ENCODE peak calls at places on chromosome 20, in four cellular contexts. Y is CD8-positive, alpha-beta T cell; J is adrenal gland; T is stomach. M is an unnamed sample. For H3K4me1, the result is how much of the 10 kb centered on the place peaks cover.

GRCh38 chr20:62536731-62537401 is 61.1 kb upstream of the GATA5 start:
- DNase-seq in Y (no peak), J (no peak), T (no peak), M (no peak)

GRCh38 chr20:39909447-39909846 is 779.6 kb downstream of the MAFB start:
- DNase-seq in Y (no peak), J (peak), T (no peak), M (peak)

GRCh38 chr20:51497542-51498467 is 44.7 kb downstream of the NFATC2 start:
- DNase-seq in J (peak), Y (peak), T (no peak), M (peak)

GRCh38 chr20:63402860-63403220 is 41.7 kb upstream of the CHRNA4 start:
- DNase-seq in T (no peak), Y (no peak), J (no peak), M (no peak)

GRCh38 chr20:50092436-50092835 is 20.5 kb downstream of the UBE2V1 start:
- DNase-seq in T (no peak), J (no peak), Y (no peak), M (no peak)

GRCh38 chr20:8130840-8131526 is 1.1 kb upstream of the PLCB1 start:
- DNase-seq in J (no peak), T (no peak), Y (no peak), M (no peak)

GRCh38 chr20:58906894-58907293 is 54.4 kb downstream of the GNAS start:
- DNase-seq in T (peak), J (peak), Y (no peak), M (no peak)

GRCh38 chr20:34268851-34269668 is 27.8 kb downstream of the ASIP start:
- DNase-seq in J (no peak), Y (peak), T (peak), M (peak)

GRCh38 chr20:3407426-3408250 is at the start of gene DNAAF9:
- DNase-seq in T (peak), Y (peak), J (peak), M (peak)

GRCh38 chr20:34010405-34010895 is 16.7 kb downstream of the RALY start:
- DNase-seq in T (no peak), J (no peak), Y (no peak), M (no peak)

GRCh38 chr20:60062431-60063336 is 104.5 kb downstream of the CDH26 start:
- DNase-seq in Y (no peak), J (peak), T (no peak), M (no peak)

DNA sequence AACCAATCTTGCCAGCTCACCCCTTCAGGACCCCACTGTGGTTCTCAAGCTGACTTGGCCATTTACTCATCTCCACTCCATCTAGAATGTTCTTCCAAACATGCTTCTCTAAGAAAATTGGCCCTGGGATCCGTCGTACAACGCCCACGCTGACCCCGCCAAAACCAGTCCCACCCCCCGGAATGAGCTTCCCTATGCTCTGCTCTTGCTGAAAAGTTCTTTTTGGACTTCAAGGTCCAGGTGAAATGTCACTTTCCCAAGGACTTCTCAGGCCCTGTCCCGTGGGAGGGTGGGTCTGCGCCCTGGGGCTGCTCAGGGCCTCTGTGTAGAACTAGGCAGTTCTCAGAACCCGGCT is 9.9 kb downstream of the NOL4L start:
- DNase-seq in Y (no peak), J (no peak), T (no peak), M (no peak)
- H3K4me1 ChIP-seq in Y (half or more), J (under half), T (under half), M (under half)

GRCh38 chr20:54116550-54117235 is 46.3 kb upstream of the BCAS1 start:
- DNase-seq in J (no peak), T (no peak), Y (no peak), M (no peak)
- H3K4me1 ChIP-seq in J (under half), T (under half), Y (under half), M (under half)

DNA sequence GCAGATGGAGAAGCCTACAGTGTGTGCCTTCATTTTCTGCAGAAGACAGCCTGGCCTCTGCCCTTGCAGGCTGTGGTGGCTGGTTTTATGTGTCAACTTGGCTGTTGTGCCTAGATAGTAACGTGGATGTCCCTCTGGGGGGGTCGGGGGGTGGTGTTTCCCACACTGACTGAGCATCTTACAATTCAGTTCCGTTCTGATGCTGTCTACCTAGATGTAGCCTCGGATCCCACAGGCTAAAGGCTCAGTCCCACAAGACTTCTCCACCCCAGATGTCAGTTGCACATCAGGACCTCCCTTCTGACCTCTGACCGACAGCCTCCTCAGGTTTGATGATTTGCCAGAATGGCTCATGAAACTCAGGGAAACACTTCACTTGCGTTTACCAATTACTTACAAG is 4.3 kb downstream of the PYGB start:
- DNase-seq in J (peak), Y (peak), T (no peak), M (no peak)
- H3K4me1 ChIP-seq in J (under half), Y (under half), T (half or more), M (half or more)

DNA sequence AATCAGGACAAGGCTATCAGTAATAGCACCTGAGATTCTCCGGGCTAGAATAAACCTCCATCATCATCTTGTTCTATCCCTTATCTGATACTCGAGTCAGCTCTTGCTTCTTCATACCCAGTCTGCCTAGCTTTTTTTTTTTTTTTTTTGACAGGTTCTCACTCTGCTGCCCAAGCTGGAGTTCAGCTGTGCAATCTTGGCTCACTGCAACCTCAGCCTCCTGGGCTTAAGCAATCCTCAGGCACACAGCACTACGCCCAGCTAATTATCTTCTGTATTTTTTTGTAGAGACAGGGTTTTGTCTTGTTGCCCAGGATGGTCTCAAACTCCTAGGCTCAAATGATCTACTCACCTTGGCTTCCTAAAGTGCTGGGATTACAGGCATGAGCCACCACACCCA is 19.5 kb downstream of the SRSF6 start:
- DNase-seq in J (no peak), T (no peak), Y (no peak), M (no peak)
- H3K4me1 ChIP-seq in J (under half), T (under half), Y (under half), M (under half)

DNA sequence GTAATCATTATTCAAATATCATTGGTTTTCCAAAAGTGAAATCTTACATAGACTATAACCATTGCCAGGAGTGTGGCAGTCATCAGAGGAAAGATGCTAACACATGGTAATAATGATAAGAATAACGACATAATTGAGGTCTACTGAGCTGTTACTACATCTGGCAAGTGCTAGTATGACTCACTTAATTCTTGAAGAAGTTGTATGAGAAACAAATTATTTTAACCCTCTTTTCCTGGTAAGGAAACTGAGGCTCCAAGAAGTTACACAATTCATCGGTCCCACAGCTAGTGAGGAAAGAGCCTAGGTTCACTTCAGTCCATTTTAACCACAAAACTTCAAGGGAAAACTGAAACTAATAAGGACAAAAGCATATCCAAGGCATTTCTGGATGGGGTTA is 335.6 kb upstream of the BTBD3 start:
- DNase-seq in J (no peak), Y (no peak), T (no peak), M (no peak)
- H3K4me1 ChIP-seq in J (under half), Y (under half), T (under half), M (under half)

GRCh38 chr20:6848041-6848440 is 80.6 kb downstream of the BMP2 start:
- DNase-seq in Y (no peak), T (no peak), J (no peak), M (no peak)
- H3K4me1 ChIP-seq in Y (under half), T (under half), J (under half), M (under half)

GRCh38 chr20:48770700-48771099 is 57.1 kb downstream of the PREX1 start:
- DNase-seq in Y (no peak), J (no peak), T (no peak), M (no peak)

GRCh38 chr20:48773837-48774418 is 53.9 kb downstream of the PREX1 start:
- DNase-seq in Y (no peak), J (peak), T (no peak), M (peak)

GRCh38 chr20:48774696-48775095 is 53.1 kb downstream of the PREX1 start:
- DNase-seq in J (no peak), Y (no peak), T (no peak), M (no peak)

GRCh38 chr20:48771542-48771941 is 56.3 kb downstream of the PREX1 start:
- DNase-seq in J (no peak), T (no peak), Y (no peak), M (no peak)

GRCh38 chr20:48772183-48772976 is 55.4 kb downstream of the PREX1 start:
- DNase-seq in Y (no peak), J (peak), T (peak), M (peak)
- H3K4me1 ChIP-seq in Y (half or more), J (under half), T (half or more), M (half or more)

DNA sequence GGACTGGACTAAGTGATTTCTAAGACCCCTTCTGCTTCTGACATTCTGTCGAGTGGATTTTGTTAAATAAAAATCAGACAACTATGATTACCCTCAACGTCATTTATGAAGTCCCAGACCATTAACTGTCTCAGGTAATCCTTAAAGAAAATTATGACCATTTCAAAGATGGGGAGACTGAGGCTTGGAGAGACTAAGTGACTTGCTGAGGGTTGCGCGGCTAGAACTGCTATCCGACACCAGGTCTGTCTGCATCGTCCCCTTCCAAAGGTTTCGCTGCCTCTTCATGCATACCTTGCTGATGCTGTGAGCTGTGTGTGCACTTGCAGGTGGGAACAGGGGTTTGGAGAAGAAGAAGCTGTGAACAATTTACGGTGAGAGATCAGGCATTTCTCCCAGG is 3.1 kb downstream of the SNPH start:
- DNase-seq in J (no peak), Y (no peak), T (no peak), M (no peak)
- H3K4me1 ChIP-seq in J (under half), Y (half or more), T (under half), M (under half)

GRCh38 chr20:47327711-47328110 is 28.8 kb downstream of the ZMYND8 start:
- DNase-seq in J (no peak), Y (no peak), T (no peak), M (no peak)

GRCh38 chr20:47330933-47331708 is 25.4 kb downstream of the ZMYND8 start:
- DNase-seq in Y (no peak), T (no peak), J (peak), M (no peak)

GRCh38 chr20:47332381-47333206 is 23.9 kb downstream of the ZMYND8 start:
- DNase-seq in Y (no peak), J (no peak), T (no peak), M (no peak)

GRCh38 chr20:47328841-47329448 is 27.6 kb downstream of the ZMYND8 start:
- DNase-seq in J (peak), Y (no peak), T (peak), M (peak)

DNA sequence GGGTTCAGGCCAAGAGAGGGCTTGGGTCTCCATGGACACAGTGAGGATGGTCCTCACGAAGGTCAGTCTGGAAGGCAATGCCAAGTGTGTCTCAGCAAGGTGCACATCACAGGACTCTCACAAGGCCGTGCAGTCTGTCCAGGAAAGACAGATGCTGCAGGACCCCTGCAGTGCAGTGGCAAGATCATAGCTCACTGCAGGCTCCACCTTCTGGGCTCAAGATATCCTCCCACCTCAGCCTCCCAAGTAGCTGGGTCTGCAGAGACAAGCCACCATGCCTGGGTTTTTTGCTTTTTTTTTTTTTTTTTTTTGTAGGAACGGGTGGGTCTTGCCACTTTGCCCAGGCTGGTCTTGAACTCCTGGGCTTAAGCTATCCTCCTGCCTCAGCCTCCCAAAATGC is 26.4 kb downstream of the ZMYND8 start:
- DNase-seq in J (no peak), Y (no peak), T (no peak), M (no peak)
- H3K4me1 ChIP-seq in J (under half), Y (under half), T (half or more), M (half or more)

GRCh38 chr20:31860431-31861345 is 9.6 kb downstream of the DUSP15 start:
- DNase-seq in Y (no peak), J (peak), T (no peak), M (no peak)
- H3K4me1 ChIP-seq in Y (under half), J (under half), T (under half), M (under half)

M was measured in lower lobe of right lung.